ENCODE peak calls at places on chromosomes 16 and 17, in eight cellular contexts. B is colonic mucosa, U is psoas muscle, G is neural crest cell, Q is Caco-2, A is transverse colon, H is GM13976, Y is GM20000. O is an unnamed sample.
A peak's percentile ranks its signal among the peaks of the same experiment; 100 is the strongest.

GRCh38 chr17:70558821-70559220 is 389.5 kb downstream of the KCNJ2 start:
- DNase-seq in B (no peak), U (no peak), G (no peak), Q (no peak), A (no peak), H (no peak), Y (no peak), O (no peak)

GRCh38 chr17:15255713-15256454 is 9.2 kb downstream of the PMP22 start:
- DNase-seq in B (no peak), U (peak; percentile 83), G (no peak), Q (no peak), A (no peak), H (no peak), Y (no peak), O (no peak)

GRCh38 chr16:23280483-23280967 is 21.6 kb upstream of the SCNN1B start:
- DNase-seq in B (no peak), U (no peak), G (no peak), Q (no peak), A (no peak), H (no peak), Y (no peak), O (no peak)

GRCh38 chr16:11030990-11031510 is 86.7 kb downstream of the CLEC16A start:
- DNase-seq in B (no peak), U (no peak), G (no peak), Q (no peak), A (no peak), H (no peak), Y (no peak), O (no peak)

GRCh38 chr16:52293209-52293608 is 253.7 kb downstream of the TOX3 start:
- DNase-seq in B (no peak), U (no peak), G (no peak), Q (no peak), A (no peak), H (no peak), Y (no peak), O (no peak)

GRCh38 chr16:4021070-4021779 is 95.0 kb downstream of the ADCY9 start:
- DNase-seq in B (peak; percentile 92), U (no peak), G (no peak), Q (peak; percentile 55), A (peak; percentile 87), H (no peak), Y (no peak), O (no peak)

GRCh38 chr16:89700649-89701424 is 668 bp downstream of the SPATA2L start:
- DNase-seq in B (peak; percentile 70), U (peak; percentile 61), G (no peak), Q (peak; percentile 75), A (peak; percentile 77), H (peak; percentile 71), Y (peak; percentile 72), O (no peak)

GRCh38 chr16:10150906-10151305 is 31.3 kb downstream of the GRIN2A start:
- DNase-seq in B (no peak), U (no peak), G (no peak), Q (no peak), A (no peak), H (no peak), Y (no peak), O (no peak)

GRCh38 chr16:610513-611381 is 20.0 kb upstream of the WFIKKN1 start:
- DNase-seq in B (peak; percentile 63), U (peak; percentile 84), G (no peak), Q (no peak), A (peak; percentile 68), H (peak; percentile 69), Y (peak; percentile 54), O (peak; percentile 95)

GRCh38 chr17:64221679-64222078 is 41.4 kb downstream of the TEX2 start:
- DNase-seq in B (no peak), U (no peak), G (no peak), Q (no peak), A (no peak), H (no peak), Y (no peak), O (no peak)

GRCh38 chr17:80380068-80381061 is 34.6 kb upstream of the ENDOV start:
- DNase-seq in B (no peak), U (no peak), G (no peak), Q (no peak), A (no peak), H (no peak), Y (no peak), O (no peak)

GRCh38 chr17:44926841-44927525 is 11.7 kb upstream of the GFAP start:
- DNase-seq in B (no peak), U (no peak), G (no peak), Q (no peak), A (peak; percentile 4), H (no peak), Y (no peak), O (no peak)

GRCh38 chr17:63928966-63929695 is 3.0 kb downstream of the CD79B start:
- DNase-seq in B (no peak), U (no peak), G (no peak), Q (no peak), A (no peak), H (no peak), Y (no peak), O (peak; percentile 11)

GRCh38 chr16:73028721-73029361 is 19.1 kb downstream of the ZFHX3 start:
- DNase-seq in B (no peak), U (no peak), G (no peak), Q (no peak), A (no peak), H (no peak), Y (no peak), O (no peak)

GRCh38 chr16:81790772-81791171 is 11.7 kb downstream of the PLCG2 start:
- DNase-seq in B (no peak), U (no peak), G (no peak), Q (no peak), A (no peak), H (no peak), Y (no peak), O (no peak)

GRCh38 chr16:19542138-19542821 is 13.2 kb upstream of the VPS35L start:
- DNase-seq in B (peak; percentile 47), U (no peak), G (no peak), Q (no peak), A (no peak), H (no peak), Y (no peak), O (no peak)

GRCh38 chr17:31391496-31391949 is at the start of gene RAB11FIP4:
- DNase-seq in B (no peak), U (no peak), G (no peak), Q (peak; percentile 38), A (no peak), H (peak; percentile 58), Y (peak; percentile 62), O (peak; percentile 73)

GRCh38 chr16:73768786-73769203 is 527.8 kb upstream of the PSMD7 start:
- DNase-seq in B (no peak), U (no peak), G (no peak), Q (no peak), A (no peak), H (no peak), Y (no peak), O (no peak)

GRCh38 chr16:15682105-15682570 is 32.1 kb downstream of the NDE1 start:
- DNase-seq in B (no peak), U (no peak), G (peak; percentile 6), Q (peak; percentile 55), A (peak; percentile 21), H (no peak), Y (no peak), O (no peak)

GRCh38 chr16:55391760-55392375 is 67.9 kb downstream of the IRX6 start:
- DNase-seq in B (no peak), U (no peak), G (no peak), Q (no peak), A (no peak), H (no peak), Y (no peak), O (no peak)

GRCh38 chr16:86067516-86067915 is 168.6 kb downstream of the IRF8 start:
- DNase-seq in B (no peak), U (no peak), G (no peak), Q (no peak), A (no peak), H (no peak), Y (no peak), O (no peak)
- TF ChIP-seq CTCF in B (no peak), U (no peak), G (no peak), Q (no peak), A (no peak), H (no peak), Y (no peak), O (no peak)

GRCh38 chr16:26818393-26818792 is 248.3 kb upstream of the C16orf82 start:
- DNase-seq in B (no peak), U (no peak), G (no peak), Q (no peak), A (no peak), H (no peak), Y (no peak), O (no peak)
- TF ChIP-seq CTCF in B (no peak), U (no peak), G (no peak), Q (no peak), A (no peak), H (no peak), Y (no peak), O (no peak)

GRCh38 chr17:60247836-60248461 is 98.2 kb downstream of the CA4 start:
- DNase-seq in B (no peak), U (no peak), G (no peak), Q (no peak), A (no peak), H (no peak), Y (no peak), O (no peak)
- TF ChIP-seq CTCF in B (no peak), U (no peak), G (no peak), Q (no peak), A (no peak), H (no peak), Y (no peak), O (no peak)

GRCh38 chr16:85173077-85173980 is 61.1 kb upstream of the CIBAR2 start:
- DNase-seq in B (no peak), U (peak; percentile 44), G (no peak), Q (peak; percentile 52), A (no peak), H (no peak), Y (no peak), O (no peak)

GRCh38 chr16:85171004-85171808 is 58.9 kb upstream of the CIBAR2 start:
- DNase-seq in B (no peak), U (peak; percentile 52), G (no peak), Q (no peak), A (no peak), H (no peak), Y (no peak), O (no peak)

GRCh38 chr16:85173981-85174751 is 61.9 kb upstream of the CIBAR2 start:
- DNase-seq in B (peak; percentile 49), U (peak; percentile 87), G (no peak), Q (peak; percentile 37), A (peak; percentile 34), H (no peak), Y (no peak), O (no peak)

GRCh38 chr16:85171809-85172464 is 59.7 kb upstream of the CIBAR2 start:
- DNase-seq in B (no peak), U (peak; percentile 53), G (no peak), Q (no peak), A (no peak), H (no peak), Y (no peak), O (no peak)

DNA sequence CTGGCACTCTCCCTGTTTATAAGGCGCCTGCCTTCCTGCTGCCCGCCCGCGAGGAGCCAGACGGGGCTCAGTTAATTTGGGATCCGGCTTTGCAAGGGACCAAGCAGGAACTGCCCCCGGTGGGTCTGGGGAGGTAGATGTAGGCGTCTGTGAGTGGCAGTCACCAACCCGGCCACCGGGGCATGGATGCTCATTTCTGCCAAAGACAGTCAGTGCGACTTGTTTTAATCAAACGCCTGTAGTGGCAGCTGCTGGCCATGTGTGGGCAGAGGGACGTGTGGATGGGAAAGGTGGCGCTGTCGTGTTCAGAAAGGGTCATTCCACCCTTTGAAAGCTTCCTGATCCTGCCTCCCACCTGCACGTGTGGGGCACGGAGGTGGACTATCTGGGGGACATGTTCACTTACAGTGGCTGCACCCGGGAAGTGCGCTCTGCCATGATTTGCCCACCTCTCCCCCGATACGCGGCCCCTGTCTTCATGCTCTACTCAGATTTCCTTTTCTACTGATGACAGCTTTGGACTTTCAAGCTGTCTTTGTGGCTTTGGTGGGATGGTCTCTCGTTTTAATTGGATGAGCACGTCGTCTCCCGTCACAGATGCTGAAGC is 60.3 kb upstream of the CIBAR2 start:
- DNase-seq in B (peak; percentile 37), U (peak; percentile 81), G (no peak), Q (peak; percentile 49), A (no peak), H (no peak), Y (peak; percentile 56), O (peak; percentile 45)
- TF ChIP-seq CTCF in B (peak; percentile 31), U (peak; percentile 46), G (peak; percentile 51), Q (peak; percentile 42), A (peak; percentile 31), H (peak; percentile 15), Y (peak; percentile 27), O (peak; percentile 65)